ENCODE peak calls at places on chromosome 10, in five cellular contexts. D is neuronal stem cell, B is Peyer's patch, G is HAP-1, E is hepatocyte. Y is an unnamed sample.

GRCh38 chr10:92087750-92088395 is 164.3 kb downstream of the BTAF1 start:
- DNase-seq in D (peak; percentile 65), G (peak; percentile 79), E (peak; percentile 84), B (peak; percentile 76), Y (peak; percentile 75)

GRCh38 chr10:132564690-132565089 is 27.1 kb downstream of the INPP5A start:
- DNase-seq in B (no peak), E (no peak), G (no peak), D (no peak), Y (no peak)

GRCh38 chr10:25600651-25601050 is 333.4 kb upstream of the MYO3A start:
- DNase-seq in D (no peak), E (no peak), G (no peak), B (no peak), Y (no peak)

GRCh38 chr10:99945286-99945685 is 64.5 kb downstream of the DNMBP start:
- DNase-seq in G (no peak), B (no peak), E (peak; percentile 54), D (no peak), Y (peak; percentile 67)

GRCh38 chr10:121753726-121754476 is 155.7 kb upstream of the FGFR2 start:
- DNase-seq in B (no peak), G (peak; percentile 42), E (no peak), D (no peak), Y (no peak)

GRCh38 chr10:19683965-19684364 is 132.3 kb upstream of the PLXDC2 start:
- DNase-seq in D (no peak), B (no peak), E (no peak), G (no peak), Y (no peak)

GRCh38 chr10:42970451-42971250 is 106.2 kb upstream of the RET start:
- DNase-seq in G (peak; percentile 4), D (no peak), E (no peak), B (no peak), Y (no peak)

GRCh38 chr10:110312206-110312605 is 7.5 kb upstream of the SMNDC1 start:
- DNase-seq in G (no peak), B (no peak), E (no peak), D (no peak), Y (no peak)

GRCh38 chr10:24393206-24393605 is 184.3 kb downstream of the KIAA1217 start:
- DNase-seq in D (no peak), G (no peak), B (no peak), E (peak; percentile 73), Y (no peak)

GRCh38 chr10:35416628-35417625 is 80.6 kb downstream of the CCNY start:
- DNase-seq in B (no peak), E (no peak), G (no peak), D (no peak), Y (no peak)

GRCh38 chr10:74640134-74640533 is 186.3 kb upstream of the KAT6B start:
- DNase-seq in G (no peak), B (no peak), D (peak; percentile 17), E (no peak), Y (no peak)

GRCh38 chr10:871951-872403 is 59.5 kb downstream of the LARP4B start:
- DNase-seq in G (no peak), D (no peak), E (no peak), B (no peak), Y (no peak)

DNA sequence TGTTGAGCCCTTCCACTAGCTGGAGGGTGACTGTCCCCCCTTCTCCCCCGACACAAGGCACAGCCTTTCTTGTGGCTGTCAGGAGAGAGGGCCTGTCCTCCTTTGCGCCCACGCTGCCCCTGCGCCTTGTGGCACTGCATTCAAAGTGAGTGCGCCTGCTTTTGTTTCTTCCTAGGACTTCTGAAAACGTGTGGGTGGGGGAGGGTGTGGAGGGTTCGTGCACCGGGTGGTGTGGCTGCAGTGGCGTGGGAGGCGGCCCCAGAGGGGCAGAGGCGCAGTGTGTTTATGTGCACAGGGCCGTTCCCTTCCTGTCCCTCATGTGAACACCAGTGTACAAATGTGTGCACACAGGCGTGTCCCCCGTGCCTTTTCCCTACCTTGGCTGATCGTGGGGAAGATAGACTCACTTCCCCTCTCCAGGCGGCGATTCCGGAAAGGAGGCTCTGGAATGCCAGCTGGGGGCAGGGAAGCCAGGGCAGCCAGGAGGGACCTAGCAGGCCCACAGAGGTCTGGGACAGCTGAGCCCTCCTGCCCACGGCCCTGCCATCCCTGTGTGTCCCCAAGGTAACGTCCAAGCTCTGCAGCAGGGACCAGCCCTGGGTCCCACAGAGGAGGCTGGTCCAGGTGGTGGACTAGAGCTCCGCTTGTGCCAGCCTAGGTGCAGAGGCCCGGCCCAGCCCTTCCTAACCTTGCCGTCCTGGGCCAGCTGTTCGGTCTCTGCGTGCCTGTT is 88.8 kb downstream of the LHPP start:
- DNase-seq in D (no peak), B (peak; percentile 76), G (no peak), E (no peak), Y (no peak)
- H3K4me1 ChIP-seq in D (peaks cover 19% of the 10 kb centered on the region), B (no peaks in the 10 kb centered on the region), G (no peaks in the 10 kb centered on the region), E (peaks cover 9% of the 10 kb centered on the region), Y (no peaks in the 10 kb centered on the region)

GRCh38 chr10:76139431-76139830 is 708.0 kb downstream of the LRMDA start:
- DNase-seq in G (no peak), D (no peak), E (no peak), B (no peak), Y (no peak)
- H3K4me1 ChIP-seq in G (no peaks in the 10 kb centered on the region), D (peaks cover 3% of the 10 kb centered on the region), E (no peaks in the 10 kb centered on the region), B (no peaks in the 10 kb centered on the region), Y (no peaks in the 10 kb centered on the region)

DNA sequence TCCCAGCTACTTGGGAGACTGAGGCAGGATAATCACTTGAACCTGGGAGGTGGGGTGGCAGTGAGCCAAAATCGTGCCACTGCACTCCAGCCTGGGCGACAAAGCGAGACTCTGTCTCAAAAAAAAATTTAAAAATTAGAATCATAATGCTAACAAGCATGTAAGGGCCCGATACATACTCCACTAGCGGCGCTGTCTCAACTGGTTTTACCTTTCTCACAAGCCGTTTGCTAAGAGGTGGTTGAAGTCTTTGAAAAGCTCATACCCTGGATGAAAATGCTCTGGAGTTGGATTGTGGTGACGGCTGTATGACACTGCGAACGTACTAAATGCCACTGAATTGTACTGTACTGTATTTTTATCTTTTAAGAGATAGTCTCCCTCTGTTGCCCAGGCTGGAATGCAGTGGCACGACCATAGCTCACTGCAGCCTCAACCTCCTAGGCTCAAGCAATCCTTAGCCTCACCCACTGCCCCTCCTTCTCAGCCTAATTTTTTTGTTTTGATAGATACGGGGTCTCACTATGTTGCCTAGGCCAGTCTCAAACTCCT is 29.9 kb downstream of the SPOCK2 start:
- DNase-seq in D (no peak), E (no peak), B (no peak), G (no peak), Y (no peak)
- H3K4me1 ChIP-seq in D (peaks cover 6% of the 10 kb centered on the region), E (no peaks in the 10 kb centered on the region), B (no peaks in the 10 kb centered on the region), G (no peaks in the 10 kb centered on the region), Y (no peaks in the 10 kb centered on the region)

GRCh38 chr10:5555881-5556280 is 31.1 kb downstream of the CALML3 start:
- DNase-seq in G (no peak), D (no peak), E (no peak), B (no peak), Y (no peak)
- H3K4me1 ChIP-seq in G (no peaks in the 10 kb centered on the region), D (peaks cover 2% of the 10 kb centered on the region), E (peaks cover 34% of the 10 kb centered on the region), B (peaks cover 26% of the 10 kb centered on the region), Y (peaks cover 4% of the 10 kb centered on the region)

GRCh38 chr10:124219655-124220054 is 126.3 kb upstream of the CHST15 start:
- DNase-seq in D (no peak), G (no peak), E (no peak), B (no peak), Y (no peak)
- H3K4me1 ChIP-seq in D (peaks cover 5% of the 10 kb centered on the region), G (no peaks in the 10 kb centered on the region), E (peaks cover 14% of the 10 kb centered on the region), B (no peaks in the 10 kb centered on the region), Y (no peaks in the 10 kb centered on the region)

Y was measured in small intestine.